ENCODE peak calls at places on chromosome X, in seven cellular contexts. One of them, this sample, is unnamed. For H3K4me1, the result is how much of the 10 kb centered on the place peaks cover.

GRCh38 chrX:11954196-11954595 is 184.1 kb upstream of the FRMPD4 start:
- DNase-seq in mammary epithelial cell: no peak
- DNase-seq in astrocyte: peak
- DNase-seq in K562: no peak
- DNase-seq in sigmoid colon: no peak
- DNase-seq in hepatocyte: no peak
- DNase-seq in IMR-90: no peak
- DNase-seq in this sample: peak

GRCh38 chrX:136780241-136780640 is 491 bp downstream of the ARHGEF6 start:
- DNase-seq in mammary epithelial cell: no peak
- DNase-seq in astrocyte: no peak
- DNase-seq in K562: no peak
- DNase-seq in sigmoid colon: no peak
- DNase-seq in hepatocyte: no peak
- DNase-seq in IMR-90: no peak
- DNase-seq in this sample: no peak

GRCh38 chrX:149114001-149114400 is 391.1 kb downstream of the IDS start:
- DNase-seq in mammary epithelial cell: no peak
- DNase-seq in astrocyte: no peak
- DNase-seq in K562: no peak
- DNase-seq in sigmoid colon: no peak
- DNase-seq in hepatocyte: no peak
- DNase-seq in IMR-90: no peak
- DNase-seq in this sample: no peak

GRCh38 chrX:143581260-143581659 is 54.6 kb downstream of the SLITRK4 start:
- DNase-seq in mammary epithelial cell: no peak
- DNase-seq in astrocyte: no peak
- DNase-seq in K562: no peak
- DNase-seq in sigmoid colon: no peak
- DNase-seq in hepatocyte: no peak
- DNase-seq in IMR-90: no peak
- DNase-seq in this sample: no peak

GRCh38 chrX:123764967-123765871 is 32.4 kb upstream of the THOC2 start:
- DNase-seq in mammary epithelial cell: peak
- DNase-seq in astrocyte: peak
- DNase-seq in K562: peak
- DNase-seq in sigmoid colon: peak
- DNase-seq in hepatocyte: peak
- DNase-seq in IMR-90: peak
- DNase-seq in this sample: peak

GRCh38 chrX:8841911-8842310 is 40.7 kb upstream of the FAM9A start:
- DNase-seq in mammary epithelial cell: no peak
- DNase-seq in astrocyte: peak
- DNase-seq in K562: no peak
- DNase-seq in sigmoid colon: no peak
- DNase-seq in hepatocyte: no peak
- DNase-seq in IMR-90: no peak
- DNase-seq in this sample: no peak

GRCh38 chrX:10450229-10450958 is 170.0 kb downstream of the MID1 start:
- DNase-seq in mammary epithelial cell: peak
- DNase-seq in astrocyte: peak
- DNase-seq in K562: no peak
- DNase-seq in sigmoid colon: no peak
- DNase-seq in hepatocyte: no peak
- DNase-seq in IMR-90: peak
- DNase-seq in this sample: peak

GRCh38 chrX:115350696-115351408 is 61.3 kb downstream of the LUZP4 start:
- DNase-seq in mammary epithelial cell: no peak
- DNase-seq in astrocyte: no peak
- DNase-seq in K562: no peak
- DNase-seq in sigmoid colon: no peak
- DNase-seq in hepatocyte: peak
- DNase-seq in IMR-90: no peak
- DNase-seq in this sample: no peak

GRCh38 chrX:54067741-54068140 is 23.5 kb upstream of the PHF8 start:
- DNase-seq in mammary epithelial cell: no peak
- DNase-seq in astrocyte: no peak
- DNase-seq in K562: no peak
- DNase-seq in sigmoid colon: no peak
- DNase-seq in hepatocyte: no peak
- DNase-seq in IMR-90: no peak
- DNase-seq in this sample: no peak

GRCh38 chrX:85244411-85245210 is 820 bp downstream of the ZNF711 start:
- DNase-seq in mammary epithelial cell: peak
- DNase-seq in astrocyte: peak
- DNase-seq in K562: peak
- DNase-seq in sigmoid colon: no peak
- DNase-seq in hepatocyte: peak
- DNase-seq in IMR-90: peak
- DNase-seq in this sample: peak

GRCh38 chrX:40176256-40176978 is 78.7 kb upstream of the BCOR start:
- DNase-seq in mammary epithelial cell: no peak
- DNase-seq in astrocyte: no peak
- DNase-seq in K562: peak
- DNase-seq in sigmoid colon: peak
- DNase-seq in hepatocyte: peak
- DNase-seq in IMR-90: no peak
- DNase-seq in this sample: no peak

GRCh38 chrX:130539721-130540321 is 138.0 kb downstream of the RBMX2 start:
- DNase-seq in mammary epithelial cell: peak
- DNase-seq in astrocyte: peak
- DNase-seq in K562: peak
- DNase-seq in sigmoid colon: no peak
- DNase-seq in hepatocyte: peak
- DNase-seq in IMR-90: peak
- DNase-seq in this sample: no peak

GRCh38 chrX:30414144-30414543 is 105.0 kb upstream of the NR0B1 start:
- DNase-seq in mammary epithelial cell: no peak
- DNase-seq in astrocyte: no peak
- DNase-seq in K562: no peak
- DNase-seq in sigmoid colon: no peak
- DNase-seq in hepatocyte: peak
- DNase-seq in IMR-90: no peak
- DNase-seq in this sample: no peak

GRCh38 chrX:85927740-85928139 is 119.6 kb downstream of the CHM start:
- DNase-seq in mammary epithelial cell: no peak
- DNase-seq in astrocyte: no peak
- DNase-seq in K562: no peak
- DNase-seq in sigmoid colon: no peak
- DNase-seq in hepatocyte: no peak
- DNase-seq in IMR-90: no peak
- DNase-seq in this sample: no peak

GRCh38 chrX:45843518-45843917 is 642.8 kb upstream of the DIPK2B start:
- DNase-seq in mammary epithelial cell: no peak
- DNase-seq in astrocyte: no peak
- DNase-seq in K562: no peak
- DNase-seq in sigmoid colon: no peak
- DNase-seq in hepatocyte: no peak
- DNase-seq in IMR-90: no peak
- DNase-seq in this sample: no peak

GRCh38 chrX:96710031-96710430 is 25.4 kb downstream of the DIAPH2 start:
- DNase-seq in mammary epithelial cell: no peak
- DNase-seq in astrocyte: no peak
- DNase-seq in K562: no peak
- DNase-seq in sigmoid colon: no peak
- DNase-seq in hepatocyte: no peak
- DNase-seq in IMR-90: no peak
- DNase-seq in this sample: no peak

GRCh38 chrX:10041383-10041782 is 74.2 kb downstream of the CLDN34 start:
- DNase-seq in mammary epithelial cell: no peak
- DNase-seq in astrocyte: peak
- DNase-seq in K562: no peak
- DNase-seq in sigmoid colon: no peak
- DNase-seq in hepatocyte: no peak
- DNase-seq in IMR-90: peak
- DNase-seq in this sample: no peak

GRCh38 chrX:136694491-136695087 is 46.6 kb downstream of the CD40LG start:
- DNase-seq in mammary epithelial cell: peak
- DNase-seq in astrocyte: peak
- DNase-seq in K562: peak
- DNase-seq in sigmoid colon: no peak
- DNase-seq in hepatocyte: peak
- DNase-seq in IMR-90: peak
- DNase-seq in this sample: no peak

GRCh38 chrX:45621356-45622041 is 420.8 kb upstream of the DIPK2B start:
- DNase-seq in mammary epithelial cell: peak
- DNase-seq in astrocyte: peak
- DNase-seq in K562: no peak
- DNase-seq in sigmoid colon: no peak
- DNase-seq in hepatocyte: no peak
- DNase-seq in IMR-90: peak
- DNase-seq in this sample: peak

GRCh38 chrX:623599-624323 is 6.8 kb upstream of the SHOX start:
- DNase-seq in mammary epithelial cell: no peak
- DNase-seq in astrocyte: no peak
- DNase-seq in K562: no peak
- DNase-seq in sigmoid colon: no peak
- DNase-seq in hepatocyte: no peak
- DNase-seq in IMR-90: no peak
- DNase-seq in this sample: no peak

DNA sequence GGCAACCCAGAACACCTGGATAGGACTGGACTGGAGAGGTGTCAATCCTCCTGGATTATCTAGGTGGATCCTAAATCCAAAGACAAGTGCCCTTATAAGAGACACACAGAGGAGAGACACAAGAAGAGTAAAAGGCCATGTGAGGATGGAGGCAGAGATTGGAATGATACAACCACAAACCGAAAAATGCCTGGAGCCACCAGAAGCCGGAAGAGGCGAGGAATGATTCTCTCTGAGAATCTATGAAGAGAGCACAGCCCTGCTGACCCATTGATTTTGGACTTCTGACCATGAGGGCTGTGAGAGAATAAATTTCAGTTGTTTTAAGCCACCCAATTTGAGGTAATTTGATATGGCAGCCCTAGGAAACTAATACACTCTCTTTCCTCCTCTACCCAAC is 20.1 kb downstream of the GPC3 start:
- DNase-seq in mammary epithelial cell: no peak
- DNase-seq in astrocyte: no peak
- DNase-seq in K562: no peak
- DNase-seq in sigmoid colon: no peak
- DNase-seq in hepatocyte: no peak
- DNase-seq in IMR-90: no peak
- DNase-seq in this sample: no peak
- H3K4me1 ChIP-seq in mammary epithelial cell: under half
- H3K4me1 ChIP-seq in astrocyte: under half
- H3K4me1 ChIP-seq in K562: under half
- H3K4me1 ChIP-seq in sigmoid colon: under half
- H3K4me1 ChIP-seq in hepatocyte: under half
- H3K4me1 ChIP-seq in IMR-90: under half
- H3K4me1 ChIP-seq in this sample: under half

DNA sequence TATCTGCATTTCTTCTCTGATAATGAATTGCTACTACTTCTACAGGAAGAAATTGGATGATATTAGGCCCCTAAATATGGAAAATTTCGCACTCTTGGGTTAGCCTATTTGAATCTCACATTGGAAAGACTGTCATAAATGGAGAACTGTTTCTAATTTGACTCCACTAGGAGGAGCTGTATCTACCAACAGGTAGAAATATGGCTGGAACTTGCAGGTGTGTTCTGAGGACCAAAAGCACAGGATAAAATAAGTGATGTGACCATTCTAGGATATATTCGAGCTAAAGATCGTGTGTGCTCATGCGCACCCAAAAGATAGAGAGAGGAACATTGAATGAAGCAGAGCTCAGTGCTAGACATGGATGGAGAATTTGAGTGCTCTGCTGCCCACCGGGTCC is 4.8 kb upstream of the NKAP start:
- DNase-seq in mammary epithelial cell: no peak
- DNase-seq in astrocyte: no peak
- DNase-seq in K562: no peak
- DNase-seq in sigmoid colon: no peak
- DNase-seq in hepatocyte: no peak
- DNase-seq in IMR-90: no peak
- DNase-seq in this sample: no peak
- TF ChIP-seq CTCF in mammary epithelial cell: peak
- TF ChIP-seq CTCF in astrocyte: peak
- TF ChIP-seq CTCF in K562: peak
- TF ChIP-seq CTCF in sigmoid colon: no peak
- TF ChIP-seq CTCF in hepatocyte: peak
- TF ChIP-seq CTCF in IMR-90: no peak
- TF ChIP-seq CTCF in this sample: peak

DNA sequence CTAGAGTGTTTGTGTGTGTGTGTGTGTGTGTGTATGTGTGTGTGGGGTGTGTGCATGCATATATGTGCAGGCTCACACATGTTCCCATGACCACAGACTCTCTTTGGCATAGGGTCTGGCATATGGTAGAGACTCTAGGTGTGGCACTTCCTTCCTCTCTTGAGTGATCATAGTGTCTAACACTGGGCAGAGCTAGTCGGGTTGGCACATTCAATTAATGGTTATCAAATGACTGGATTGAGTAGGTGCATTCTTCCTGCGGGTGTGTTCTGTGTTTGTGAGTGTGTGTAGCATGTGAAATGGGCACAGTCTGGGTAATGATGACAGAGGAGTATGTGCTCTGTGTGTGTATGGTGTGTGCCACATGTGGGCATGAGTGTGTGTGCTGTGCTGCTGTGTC is 106.5 kb downstream of the EFNB1 start:
- DNase-seq in mammary epithelial cell: peak
- DNase-seq in astrocyte: no peak
- DNase-seq in K562: no peak
- DNase-seq in sigmoid colon: peak
- DNase-seq in hepatocyte: no peak
- DNase-seq in IMR-90: no peak
- DNase-seq in this sample: peak
- H3K4me1 ChIP-seq in mammary epithelial cell: under half
- H3K4me1 ChIP-seq in astrocyte: under half
- H3K4me1 ChIP-seq in K562: under half
- H3K4me1 ChIP-seq in sigmoid colon: under half
- H3K4me1 ChIP-seq in hepatocyte: under half
- H3K4me1 ChIP-seq in IMR-90: under half
- H3K4me1 ChIP-seq in this sample: under half

GRCh38 chrX:5236749-5237148 is 991.9 kb downstream of the NLGN4X start:
- DNase-seq in mammary epithelial cell: no peak
- DNase-seq in astrocyte: no peak
- DNase-seq in K562: no peak
- DNase-seq in sigmoid colon: no peak
- DNase-seq in hepatocyte: no peak
- DNase-seq in IMR-90: no peak
- DNase-seq in this sample: no peak

GRCh38 chrX:5233830-5234229 is 994.8 kb downstream of the NLGN4X start:
- DNase-seq in mammary epithelial cell: no peak
- DNase-seq in astrocyte: no peak
- DNase-seq in K562: no peak
- DNase-seq in sigmoid colon: no peak
- DNase-seq in hepatocyte: no peak
- DNase-seq in IMR-90: no peak
- DNase-seq in this sample: no peak

DNA sequence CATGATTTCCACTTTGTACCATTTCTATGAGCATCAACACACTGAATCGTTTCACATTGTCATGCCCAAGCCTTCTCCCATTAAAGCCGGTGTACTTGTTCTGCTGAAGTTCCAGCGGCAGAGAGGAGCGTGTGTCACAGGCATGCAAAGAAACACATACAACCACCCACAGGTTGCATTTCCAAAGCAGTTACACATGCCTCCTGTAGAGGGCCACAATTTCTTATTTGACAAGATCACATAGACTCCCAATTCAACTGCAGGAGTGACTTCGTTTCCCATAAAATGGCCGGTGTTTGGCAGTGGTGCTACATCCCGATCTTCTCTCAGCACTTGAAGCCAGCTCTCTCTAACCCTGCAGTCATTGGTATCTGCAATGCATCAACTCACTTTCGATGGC is 992.6 kb downstream of the NLGN4X start:
- DNase-seq in mammary epithelial cell: peak
- DNase-seq in astrocyte: no peak
- DNase-seq in K562: no peak
- DNase-seq in sigmoid colon: no peak
- DNase-seq in hepatocyte: peak
- DNase-seq in IMR-90: no peak
- DNase-seq in this sample: no peak
- TF ChIP-seq CTCF in mammary epithelial cell: peak
- TF ChIP-seq CTCF in astrocyte: no peak
- TF ChIP-seq CTCF in K562: no peak
- TF ChIP-seq CTCF in sigmoid colon: no peak
- TF ChIP-seq CTCF in hepatocyte: no peak
- TF ChIP-seq CTCF in IMR-90: no peak
- TF ChIP-seq CTCF in this sample: no peak